ENCODE peak calls at places on chromosomes 16 and 17, in nine cellular contexts. U, T, B, G, E, M, P, Z and K are unnamed samples.

GRCh38 chr17:2347805-2348685 is 10.7 kb downstream of the SGSM2 start:
- DNase-seq in Z (no peak), U (no peak), P (peak), T (no peak), G (peak), B (peak), M (peak), E (no peak), K (no peak)

GRCh38 chr17:27958708-27959381 is 65.7 kb upstream of the LYRM9 start:
- DNase-seq in Z (no peak), T (no peak), E (no peak), P (no peak), M (no peak), B (no peak), U (no peak), G (no peak), K (no peak)

GRCh38 chr16:56866955-56867830 is 2.2 kb downstream of the SLC12A3 start:
- DNase-seq in U (no peak), E (no peak), M (peak), T (no peak), B (peak), G (peak), Z (no peak), P (peak), K (no peak)

GRCh38 chr16:82641336-82641984 is 14.7 kb downstream of the CDH13 start:
- DNase-seq in U (no peak), B (peak), E (no peak), Z (no peak), T (no peak), G (peak), P (no peak), M (peak), K (no peak)

GRCh38 chr17:44865231-44865660 is 17.6 kb downstream of the HIGD1B start:
- DNase-seq in E (peak), G (peak), Z (peak), U (peak), P (peak), T (peak), B (peak), M (peak), K (peak)

GRCh38 chr16:75272097-75272548 is 20.7 kb upstream of the BCAR1 start:
- DNase-seq in B (peak), U (no peak), T (no peak), M (no peak), G (no peak), E (no peak), Z (no peak), P (no peak), K (no peak)

GRCh38 chr17:1644493-1645206 is 882 bp downstream of the SCARF1 start:
- DNase-seq in P (no peak), M (peak), G (peak), B (peak), Z (no peak), U (no peak), E (no peak), T (no peak), K (no peak)

GRCh38 chr16:24998201-24998600 is 17.0 kb downstream of the ARHGAP17 start:
- DNase-seq in T (no peak), G (no peak), E (no peak), M (no peak), Z (no peak), B (no peak), U (no peak), P (no peak), K (no peak)

GRCh38 chr17:74128456-74128855 is 75.0 kb upstream of the RPL38 start:
- DNase-seq in G (no peak), Z (no peak), P (no peak), M (no peak), E (no peak), T (no peak), U (no peak), B (no peak), K (no peak)

GRCh38 chr16:700684-701584 is 4.7 kb downstream of the FBXL16 start:
- DNase-seq in M (no peak), Z (no peak), B (peak), P (no peak), T (no peak), E (no peak), G (no peak), U (no peak), K (no peak)

GRCh38 chr17:19253112-19253511 is 15.9 kb downstream of the EPN2 start:
- DNase-seq in G (no peak), U (no peak), M (no peak), P (no peak), T (no peak), B (no peak), E (no peak), Z (no peak), K (no peak)

GRCh38 chr16:73047536-73048291 is at the start of gene ZFHX3:
- DNase-seq in G (peak), U (no peak), E (no peak), Z (peak), B (peak), P (peak), T (peak), M (peak), K (no peak)

GRCh38 chr16:86089341-86089900 is 190.5 kb downstream of the IRF8 start:
- DNase-seq in B (no peak), M (no peak), U (no peak), Z (no peak), P (no peak), E (no peak), G (no peak), T (no peak), K (no peak)

GRCh38 chr17:76598004-76598439 is 12.4 kb upstream of the ST6GALNAC2 start:
- DNase-seq in T (no peak), B (no peak), P (no peak), M (no peak), U (no peak), E (no peak), G (no peak), Z (no peak), K (no peak)

GRCh38 chr16:23072769-23073549 is 76.3 kb downstream of the USP31 start:
- DNase-seq in M (peak), B (no peak), E (no peak), G (peak), Z (no peak), P (no peak), U (no peak), T (no peak), K (no peak)

GRCh38 chr16:81397058-81397878 is 47.3 kb upstream of the CMIP start:
- DNase-seq in M (no peak), P (no peak), T (no peak), Z (no peak), E (no peak), G (no peak), B (no peak), U (no peak), K (no peak)

GRCh38 chr16:89275837-89276720 is 58.6 kb downstream of the ZNF778 start:
- DNase-seq in G (no peak), P (no peak), Z (no peak), U (no peak), B (no peak), E (peak), T (no peak), M (no peak), K (no peak)

GRCh38 chr17:66493283-66494019 is 191.0 kb downstream of the PRKCA start:
- DNase-seq in B (no peak), U (no peak), E (no peak), G (peak), Z (no peak), T (no peak), P (no peak), M (peak), K (no peak)

GRCh38 chr17:21043296-21044232 is 753 bp upstream of the USP22 start:
- DNase-seq in G (peak), P (peak), B (no peak), M (peak), Z (peak), E (peak), U (peak), T (peak), K (peak)

GRCh38 chr16:578870-579405 is 9.2 kb downstream of the PIGQ start:
- DNase-seq in U (peak), B (peak), M (peak), Z (peak), G (peak), T (peak), E (peak), P (peak), K (peak)

GRCh38 chr17:13575922-13576419 is 25.8 kb downstream of the HS3ST3A1 start:
- DNase-seq in T (no peak), B (no peak), U (no peak), M (peak), E (no peak), G (no peak), Z (no peak), P (no peak), K (no peak)

GRCh38 chr16:74463888-74464287 is 42.6 kb upstream of the CLEC18B start:
- DNase-seq in G (no peak), U (no peak), E (no peak), P (no peak), Z (no peak), T (no peak), B (peak), M (no peak), K (no peak)

GRCh38 chr17:55726440-55726839 is 3.8 kb upstream of the TMEM100 start:
- DNase-seq in T (peak), U (no peak), M (peak), E (no peak), G (peak), Z (no peak), B (peak), P (peak), K (no peak)

GRCh38 chr17:66423436-66423922 is 121.1 kb downstream of the PRKCA start:
- DNase-seq in Z (no peak), E (no peak), M (no peak), B (no peak), G (no peak), P (no peak), T (no peak), U (no peak), K (no peak)

GRCh38 chr16:77190190-77190477 is 856 bp upstream of the MON1B start:
- DNase-seq in P (no peak), B (no peak), U (no peak), M (no peak), Z (no peak), T (no peak), E (no peak), G (no peak), K (no peak)

GRCh38 chr16:88561485-88562369 is 8.5 kb upstream of the ZC3H18 start:
- DNase-seq in G (peak), B (peak), T (peak), E (peak), M (peak), Z (peak), U (peak), P (peak), K (no peak)

GRCh38 chr17:14464741-14465140 is 163.9 kb downstream of the HS3ST3B1 start:
- DNase-seq in B (no peak), P (no peak), Z (no peak), G (peak), M (peak), T (no peak), U (no peak), E (no peak), K (no peak)

GRCh38 chr16:30649725-30650368 is 913 bp upstream of the PRR14 start:
- DNase-seq in U (peak), G (no peak), B (peak), P (no peak), M (no peak), T (no peak), Z (peak), E (no peak), K (no peak)

GRCh38 chr17:42422412-42422957 is 571 bp downstream of the CAVIN1 start:
- DNase-seq in M (peak), T (no peak), P (peak), E (peak), Z (peak), U (no peak), B (peak), G (peak), K (no peak)

GRCh38 chr17:44171931-44172455 is 1.5 kb downstream of the ASB16 start:
- DNase-seq in B (peak), G (no peak), P (no peak), Z (no peak), U (no peak), T (no peak), M (no peak), E (no peak), K (no peak)

GRCh38 chr16:70695351-70696070 is 9.7 kb upstream of the MTSS2 start:
- DNase-seq in E (no peak), Z (peak), B (no peak), G (no peak), T (no peak), P (peak), M (no peak), U (no peak), K (no peak)

GRCh38 chr17:40963838-40964237 is 2.9 kb downstream of the KRT39 start:
- DNase-seq in T (no peak), P (no peak), B (no peak), U (no peak), G (peak), E (no peak), Z (no peak), M (no peak), K (no peak)

GRCh38 chr16:4465977-4466779 is 8.2 kb downstream of the NMRAL1 start:
- DNase-seq in T (no peak), B (no peak), G (peak), U (peak), E (no peak), P (peak), M (no peak), Z (peak), K (no peak)

GRCh38 chr17:21094298-21094704 is 32.5 kb upstream of the DHRS7B start:
- DNase-seq in G (no peak), P (no peak), U (no peak), M (no peak), T (no peak), Z (no peak), B (no peak), E (no peak), K (no peak)

DNA sequence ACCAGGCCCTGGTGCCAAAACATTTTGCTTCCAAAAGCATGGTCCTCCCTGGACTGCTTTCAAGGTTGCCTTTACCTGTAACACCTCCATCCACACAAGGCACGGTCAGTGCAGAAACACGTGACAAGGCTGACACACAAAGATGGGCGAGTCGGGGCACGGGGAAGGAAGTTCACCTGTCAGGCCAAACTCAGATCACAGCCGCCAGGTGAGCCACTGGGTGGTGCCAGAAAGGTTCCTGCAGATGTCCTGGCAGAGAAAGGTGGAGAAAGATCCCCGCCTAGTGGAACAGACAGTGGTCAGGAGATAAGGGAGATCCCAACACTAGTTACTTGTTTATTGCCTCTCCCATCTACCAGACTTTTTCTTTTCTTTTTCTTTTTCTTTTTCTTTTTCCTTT is 155.3 kb downstream of the AIPL1 start:
- DNase-seq in M (no peak), P (no peak), B (no peak), G (no peak), T (no peak), U (no peak), Z (no peak), E (no peak), K (peak)
- TF ChIP-seq CTCF in M (no peak), P (no peak), B (no peak), G (no peak), T (no peak), U (no peak), Z (no peak), E (no peak), K (peak)

GRCh38 chr17:50111687-50112655 is 16.8 kb downstream of the PDK2 start:
- DNase-seq in U (no peak), B (no peak), G (no peak), E (peak), Z (peak), M (no peak), P (peak), T (no peak), K (no peak)
- H3K27ac ChIP-seq in U (no peak), B (no peak), G (peak), E (peak), Z (peak), M (no peak), P (peak), T (peak), K (peak)

GRCh38 chr16:66444049-66444481 is 17.0 kb downstream of the BEAN1 start:
- DNase-seq in E (no peak), P (no peak), G (no peak), B (no peak), T (no peak), M (no peak), Z (no peak), U (no peak), K (no peak)
- TF ChIP-seq CTCF in E (no peak), P (no peak), G (no peak), B (no peak), T (no peak), M (no peak), Z (peak), U (no peak), K (no peak)

GRCh38 chr17:39706383-39706782 is 6.5 kb downstream of the ERBB2 start:
- DNase-seq in B (no peak), P (no peak), Z (no peak), G (no peak), M (no peak), T (no peak), U (no peak), E (no peak), K (no peak)

GRCh38 chr17:39704821-39705551 is 5.1 kb downstream of the ERBB2 start:
- DNase-seq in M (peak), E (no peak), Z (no peak), P (peak), B (peak), U (no peak), G (peak), T (no peak), K (no peak)

GRCh38 chr17:39706921-39707337 is 7.1 kb downstream of the ERBB2 start:
- DNase-seq in E (no peak), B (peak), U (no peak), G (no peak), M (no peak), P (peak), T (no peak), Z (no peak), K (no peak)

GRCh38 chr17:39703913-39704312 is 4.0 kb downstream of the ERBB2 start:
- DNase-seq in Z (no peak), T (no peak), B (peak), G (no peak), E (no peak), M (no peak), U (no peak), P (no peak), K (no peak)

DNA sequence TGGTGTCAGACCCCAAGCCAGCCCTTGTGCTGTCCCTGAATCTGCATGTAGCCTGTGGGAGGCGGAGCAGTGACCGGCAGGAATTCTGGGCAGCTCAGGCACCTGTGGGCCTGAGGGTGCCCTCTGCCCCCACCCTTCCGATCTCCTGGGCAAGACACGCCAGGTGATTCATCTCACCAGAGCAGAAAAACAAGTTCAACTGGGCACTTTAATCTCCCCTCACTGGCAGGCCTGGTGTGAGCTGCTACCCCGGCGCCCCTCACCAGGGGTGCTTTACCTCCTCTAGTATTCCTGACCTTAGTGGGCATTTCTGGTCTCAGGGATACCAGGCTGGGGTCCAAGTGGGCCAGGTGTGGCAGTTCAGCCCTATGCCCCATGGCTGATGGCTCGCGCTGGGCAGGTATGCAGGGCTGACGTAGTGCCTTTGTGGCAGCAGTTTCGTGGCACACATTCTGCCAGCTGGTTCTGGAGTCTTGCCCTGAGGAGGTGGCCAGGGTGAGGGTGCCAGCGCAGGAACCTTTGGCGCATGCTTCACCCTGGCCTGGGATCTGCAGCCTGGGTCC is 6.0 kb downstream of the ERBB2 start:
- DNase-seq in E (no peak), G (no peak), Z (peak), U (no peak), M (no peak), T (no peak), P (peak), B (peak), K (no peak)
- H3K27ac ChIP-seq in E (no peak), G (peak), Z (peak), U (no peak), M (no peak), T (no peak), P (peak), B (no peak), K (no peak)

GRCh38 chr17:30372755-30373154 is 6.0 kb upstream of the CPD start:
- DNase-seq in P (no peak), M (peak), T (no peak), Z (no peak), E (no peak), U (no peak), B (no peak), G (no peak), K (no peak)
- TF ChIP-seq CTCF in P (no peak), M (no peak), T (no peak), Z (no peak), E (no peak), U (no peak), B (no peak), G (no peak), K (no peak)

DNA sequence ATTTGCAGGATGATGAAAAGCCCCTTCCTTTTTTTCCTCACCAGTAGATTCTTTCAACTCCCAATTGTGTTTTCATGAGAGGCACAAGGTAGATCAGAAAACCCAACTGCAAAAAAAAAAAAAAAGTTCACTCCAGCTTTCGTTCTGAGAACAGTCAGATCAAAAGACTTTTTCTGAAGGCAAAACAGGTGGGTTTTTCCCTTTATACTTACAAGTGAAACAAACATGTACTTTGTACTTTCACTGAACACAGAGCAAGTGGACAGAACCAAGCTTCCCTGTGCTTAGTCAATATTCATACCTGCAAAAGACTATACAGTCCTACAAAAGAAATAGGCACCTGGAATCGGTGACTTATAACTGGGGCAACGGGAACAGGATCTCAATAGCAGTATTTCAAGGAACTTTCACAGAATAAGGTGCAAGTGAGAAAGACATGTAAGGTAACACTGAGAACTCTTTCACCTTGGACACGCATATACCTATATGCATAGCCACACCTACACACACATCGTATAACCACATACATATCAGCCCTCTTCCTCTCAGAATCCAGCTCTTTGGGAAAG is 54.1 kb downstream of the TOX3 start:
- DNase-seq in M (no peak), E (no peak), P (no peak), Z (no peak), U (no peak), G (no peak), B (no peak), T (no peak), K (no peak)
- H3K27ac ChIP-seq in M (no peak), E (no peak), P (peak), Z (no peak), U (no peak), G (no peak), B (no peak), T (no peak), K (no peak)

GRCh38 chr17:3905017-3905486 is 11.2 kb downstream of the P2RX1 start:
- DNase-seq in U (no peak), P (peak), B (no peak), E (no peak), G (no peak), M (no peak), T (no peak), Z (no peak), K (no peak)

GRCh38 chr17:3906881-3907280 is 9.4 kb downstream of the P2RX1 start:
- DNase-seq in G (no peak), T (no peak), Z (no peak), U (no peak), P (no peak), E (no peak), B (no peak), M (no peak), K (no peak)

GRCh38 chr17:3910420-3911270 is 5.6 kb downstream of the P2RX1 start:
- DNase-seq in T (no peak), U (no peak), E (no peak), Z (no peak), P (no peak), M (no peak), G (no peak), B (no peak), K (no peak)

GRCh38 chr17:3909257-3909656 is 7.0 kb downstream of the P2RX1 start:
- DNase-seq in M (no peak), E (no peak), T (no peak), Z (no peak), G (no peak), U (no peak), B (no peak), P (no peak), K (no peak)

GRCh38 chr17:3907483-3908216 is 8.6 kb downstream of the P2RX1 start:
- DNase-seq in E (no peak), G (no peak), Z (no peak), T (no peak), U (no peak), B (no peak), M (no peak), P (no peak), K (no peak)
- TF ChIP-seq CTCF in E (no peak), G (no peak), Z (peak), T (peak), U (no peak), B (peak), M (peak), P (peak), K (no peak)